ENCODE peak calls at places on chromosome 4, in four cellular contexts. V is foreskin fibroblast, K is EL, T is Ammon's horn. D is an unnamed sample.

GRCh38 chr4:100948911-100949310 is 398.4 kb downstream of the PPP3CA start:
- DNase-seq in V (no peak), T (no peak), K (no peak), D (no peak)

GRCh38 chr4:111989817-111990216 is 155.4 kb upstream of the FAM241A start:
- DNase-seq in K (no peak), V (no peak), T (no peak), D (no peak)

GRCh38 chr4:76090241-76090691 is 15.8 kb downstream of the ART3 start:
- DNase-seq in K (peak), T (peak), V (peak), D (peak)

GRCh38 chr4:54067163-54067562 is 2.8 kb upstream of the CHIC2 start:
- DNase-seq in V (peak), T (no peak), K (peak), D (peak)

GRCh38 chr4:1767058-1767769 is 25.9 kb upstream of the FGFR3 start:
- DNase-seq in T (no peak), V (no peak), K (no peak), D (no peak)

GRCh38 chr4:90621080-90621479 is 493.9 kb downstream of the CCSER1 start:
- DNase-seq in V (no peak), T (no peak), K (no peak), D (no peak)

GRCh38 chr4:99629962-99630554 is 27.6 kb downstream of the C4orf54 start:
- DNase-seq in K (no peak), V (no peak), T (no peak), D (peak)

GRCh38 chr4:165826166-165826565 is 46.9 kb upstream of the TLL1 start:
- DNase-seq in K (no peak), T (no peak), V (no peak), D (no peak)

GRCh38 chr4:81314196-81314896 is 99.3 kb upstream of the PRKG2 start:
- DNase-seq in K (peak), T (no peak), V (peak), D (peak)

GRCh38 chr4:169351860-169352259 is 81.1 kb upstream of the SH3RF1 start:
- DNase-seq in V (no peak), K (no peak), T (peak), D (no peak)

GRCh38 chr4:138055890-138056289 is 186.3 kb downstream of the SLC7A11 start:
- DNase-seq in K (peak), V (peak), T (no peak), D (peak)

GRCh38 chr4:73683033-73683432 is 57.3 kb upstream of the CXCL8 start:
- DNase-seq in K (no peak), T (no peak), V (no peak), D (peak)

GRCh38 chr4:97646997-97647396 is 496.3 kb downstream of the STPG2 start:
- DNase-seq in K (no peak), T (no peak), V (no peak), D (peak)

GRCh38 chr4:52059372-52059771 is 8.3 kb downstream of the SPATA18 start:
- DNase-seq in V (peak), K (no peak), T (peak), D (peak)

GRCh38 chr4:82652062-82652461 is 90.3 kb upstream of the TMEM150C start:
- DNase-seq in K (peak), V (peak), T (no peak), D (no peak)

GRCh38 chr4:74418063-74418670 is 26.8 kb upstream of the AREG start:
- DNase-seq in V (peak), K (peak), T (no peak), D (peak)

GRCh38 chr4:141207971-141208370 is 12.7 kb upstream of the ZNF330 start:
- DNase-seq in T (peak), V (no peak), K (no peak), D (no peak)

GRCh38 chr4:145301386-145302080 is 121.1 kb upstream of the OTUD4 start:
- DNase-seq in K (peak), V (no peak), T (no peak), D (peak)

GRCh38 chr4:54165438-54165837 is 63.7 kb upstream of the PDGFRA start:
- DNase-seq in T (no peak), K (peak), V (peak), D (peak)

GRCh38 chr4:48093949-48094550 is 40.0 kb downstream of the TXK start:
- DNase-seq in T (no peak), V (peak), K (peak), D (peak)

GRCh38 chr4:5963611-5964010 is 54.6 kb downstream of the C4orf50 start:
- DNase-seq in K (no peak), V (no peak), T (peak), D (no peak)

GRCh38 chr4:96016615-96017299 is 176.9 kb downstream of the PDHA2 start:
- DNase-seq in V (no peak), T (no peak), K (no peak), D (peak)

GRCh38 chr4:7017446-7018048 is 25.6 kb upstream of the TADA2B start:
- DNase-seq in V (no peak), T (peak), K (no peak), D (no peak)

GRCh38 chr4:112523764-112524505 is 8.0 kb upstream of the NEUROG2 start:
- DNase-seq in V (no peak), K (peak), T (peak), D (peak)

GRCh38 chr4:20395160-20395773 is 143.6 kb downstream of the SLIT2 start:
- DNase-seq in V (no peak), K (peak), T (peak), D (peak)

GRCh38 chr4:16021804-16022560 is 59.0 kb upstream of the FGFBP2 start:
- DNase-seq in V (no peak), K (no peak), T (no peak), D (no peak)

GRCh38 chr4:42398448-42399355 is 1.4 kb downstream of the SHISA3 start:
- DNase-seq in V (no peak), K (no peak), T (no peak), D (no peak)

GRCh38 chr4:8391972-8392371 is 48.6 kb downstream of the ACOX3 start:
- DNase-seq in V (peak), T (peak), K (peak), D (peak)

GRCh38 chr4:17168571-17168970 is 270.1 kb upstream of the LDB2 start:
- DNase-seq in K (peak), T (peak), V (peak), D (no peak)

GRCh38 chr4:7323872-7324650 is 110.7 kb downstream of the PSAPL1 start:
- DNase-seq in V (no peak), K (no peak), T (no peak), D (peak)

GRCh38 chr4:27318740-27319139 is 458.1 kb downstream of the STIM2 start:
- DNase-seq in K (peak), V (peak), T (peak), D (peak)

GRCh38 chr4:145939856-145940255 is 1.2 kb upstream of the ZNF827 start:
- DNase-seq in T (no peak), V (no peak), K (peak), D (peak)

GRCh38 chr4:170651786-170652185 is 562.0 kb upstream of the AADAT start:
- DNase-seq in K (peak), V (peak), T (no peak), D (no peak)

GRCh38 chr4:5800496-5800895 is 89.5 kb downstream of the EVC start:
- DNase-seq in V (no peak), T (no peak), K (no peak), D (no peak)

D was measured in mammary epithelial cell.